ENCODE peak calls at places on chromosomes 4 and X, in nine cellular contexts. P is HFF-Myc; B is HT1080; X is GM20000; Q is RKO; V is NCI-H2081; Y is CD4-positive, alpha-beta memory T cell; L is suprapubic skin; F is sciatic nerve. D is an unnamed sample.

GRCh38 chrX:53481093-53481492 is 46.9 kb upstream of the HSD17B10 start:
- DNase-seq in Q (no peak), B (peak; percentile 6), V (no peak), X (no peak), F (no peak), P (no peak), L (no peak), Y (no peak), D (no peak)

GRCh38 chrX:38847903-38848230 is 46.6 kb downstream of the MID1IP1 start:
- DNase-seq in P (no peak), L (no peak), Q (no peak), B (no peak), V (no peak), X (no peak), F (no peak), Y (no peak), D (no peak)

GRCh38 chrX:96394566-96394965 is 290.1 kb upstream of the DIAPH2 start:
- DNase-seq in P (no peak), Y (no peak), Q (no peak), V (no peak), B (no peak), L (no peak), F (no peak), X (no peak), D (no peak)

GRCh38 chrX:150213481-150214030 is 149.6 kb upstream of the MAMLD1 start:
- DNase-seq in Q (no peak), B (no peak), V (no peak), P (no peak), Y (no peak), L (no peak), F (no peak), X (no peak), D (no peak)

GRCh38 chrX:115373308-115373707 is 83.8 kb downstream of the LUZP4 start:
- DNase-seq in P (no peak), L (no peak), V (no peak), Y (no peak), Q (no peak), B (no peak), X (no peak), F (no peak), D (no peak)

GRCh38 chr4:82268050-82268825 is 105.6 kb downstream of the HNRNPD start:
- DNase-seq in V (peak; percentile 40), B (peak; percentile 60), X (peak; percentile 58), Y (peak; percentile 41), L (no peak), F (peak; percentile 72), P (peak; percentile 15), Q (peak; percentile 72), D (peak; percentile 13)

GRCh38 chr4:98687876-98688275 is 29.5 kb upstream of the TSPAN5 start:
- DNase-seq in L (no peak), Q (no peak), F (no peak), V (no peak), Y (no peak), B (peak; percentile 8), P (no peak), X (no peak), D (no peak)

GRCh38 chrX:28042826-28043564 is 61.7 kb upstream of the DCAF8L1 start:
- DNase-seq in V (no peak), Y (no peak), Q (no peak), X (no peak), P (no peak), L (peak; percentile 32), B (no peak), F (no peak), D (no peak)

GRCh38 chrX:119758682-119759332 is 419 bp downstream of the SOWAHD start:
- DNase-seq in X (no peak), B (no peak), Q (no peak), V (no peak), L (no peak), P (no peak), F (no peak), Y (peak; percentile 41), D (no peak)

GRCh38 chrX:40267334-40268118 is 169.8 kb upstream of the BCOR start:
- DNase-seq in P (no peak), Q (no peak), F (no peak), Y (no peak), B (no peak), X (peak; percentile 29), L (no peak), V (no peak), D (no peak)

GRCh38 chr4:116925900-116926457 is 159.4 kb downstream of the TRAM1L1 start:
- DNase-seq in F (no peak), Q (no peak), Y (no peak), B (no peak), X (no peak), V (no peak), L (no peak), P (no peak), D (no peak)

GRCh38 chrX:136525738-136526606 is 6.0 kb upstream of the VGLL1 start:
- DNase-seq in Y (no peak), L (no peak), X (no peak), F (peak; percentile 70), B (peak; percentile 75), P (peak; percentile 40), V (no peak), Q (peak; percentile 49), D (peak; percentile 63)

GRCh38 chr4:54663181-54663580 is 5.4 kb downstream of the KIT start:
- DNase-seq in B (no peak), X (no peak), V (no peak), P (no peak), Y (no peak), Q (no peak), L (no peak), F (no peak), D (no peak)